ENCODE peak calls at places on chromosomes 5 and 9, in six cellular contexts. V is cerebellum, B is nephron progenitor cell, K is NCI-H69, X is Right ventricle myocardium superior, Y is stomach. N is an unnamed sample.

GRCh38 chr5:72634444-72634843 is 127.2 kb upstream of the ZNF366 start:
- DNase-seq in V (no peak), B (no peak), K (peak), X (no peak), Y (no peak), N (no peak)

GRCh38 chr9:80049096-80049495 is 477.3 kb downstream of the TLE4 start:
- DNase-seq in V (no peak), B (no peak), K (no peak), X (no peak), Y (no peak), N (no peak)

GRCh38 chr9:137002646-137003041 is 6.3 kb upstream of the CLIC3 start:
- DNase-seq in V (no peak), B (no peak), K (no peak), X (no peak), Y (no peak), N (no peak)

GRCh38 chr9:14515564-14516198 is 177.6 kb downstream of the ZDHHC21 start:
- DNase-seq in V (peak), B (peak), K (peak), X (no peak), Y (no peak), N (no peak)

GRCh38 chr5:119082691-119083090 is 11.8 kb downstream of the DMXL1 start:
- DNase-seq in V (no peak), B (no peak), K (no peak), X (no peak), Y (no peak), N (no peak)

GRCh38 chr5:93428868-93429267 is 152.2 kb downstream of the NR2F1-AS1 start:
- DNase-seq in V (no peak), B (no peak), K (peak), X (no peak), Y (no peak), N (no peak)

GRCh38 chr9:98602839-98603238 is 105.9 kb downstream of the GABBR2 start:
- DNase-seq in V (no peak), B (no peak), K (no peak), X (no peak), Y (no peak), N (no peak)

GRCh38 chr5:152953788-152954483 is 536.5 kb upstream of the GRIA1 start:
- DNase-seq in V (no peak), B (no peak), K (peak), X (no peak), Y (no peak), N (no peak)

GRCh38 chr5:58105836-58106235 is 354.1 kb downstream of the PLK2 start:
- DNase-seq in V (no peak), B (no peak), K (no peak), X (no peak), Y (no peak), N (no peak)

GRCh38 chr9:112170235-112170634 is 4.9 kb downstream of the SUSD1 start:
- DNase-seq in V (no peak), B (no peak), K (no peak), X (no peak), Y (peak), N (no peak)

GRCh38 chr5:172421020-172421419 is 33.3 kb downstream of the SH3PXD2B start:
- DNase-seq in V (no peak), B (no peak), K (no peak), X (no peak), Y (no peak), N (no peak)

GRCh38 chr9:127262621-127263020 is 2.0 kb upstream of the GARNL3 start:
- DNase-seq in V (no peak), B (no peak), K (no peak), X (no peak), Y (no peak), N (no peak)

GRCh38 chr9:121691890-121692289 is 40.5 kb downstream of the DAB2IP start:
- DNase-seq in V (no peak), B (no peak), K (no peak), X (no peak), Y (no peak), N (no peak)

GRCh38 chr9:5886114-5886939 is 4.4 kb upstream of the MLANA start:
- DNase-seq in V (peak), B (peak), K (peak), X (peak), Y (peak), N (peak)

GRCh38 chr5:145943674-145944121 is 7.3 kb downstream of the SH3RF2 start:
- DNase-seq in V (no peak), B (no peak), K (peak), X (no peak), Y (peak), N (no peak)

GRCh38 chr5:31574777-31575176 is 42.7 kb downstream of the C5orf22 start:
- DNase-seq in V (no peak), B (no peak), K (no peak), X (no peak), Y (no peak), N (no peak)

GRCh38 chr9:27590636-27591035 is 17.4 kb upstream of the C9orf72 start:
- DNase-seq in V (no peak), B (no peak), K (no peak), X (no peak), Y (no peak), N (no peak)

GRCh38 chr9:114898741-114899140 is 31.6 kb downstream of the TNFSF8 start:
- DNase-seq in V (no peak), B (no peak), K (no peak), X (peak), Y (peak), N (peak)

GRCh38 chr9:93200989-93201339 is 17.0 kb downstream of the WNK2 start:
- DNase-seq in V (no peak), B (no peak), K (peak), X (peak), Y (no peak), N (no peak)

GRCh38 chr9:125325821-125326220 is 64.2 kb downstream of the GAPVD1 start:
- DNase-seq in V (no peak), B (no peak), K (no peak), X (no peak), Y (no peak), N (no peak)